ENCODE peak calls at places on chromosomes 4 and X, in four cellular contexts. L is cardiac fibroblast, M is neural progenitor cell, B is neural crest cell. G is an unnamed sample.

GRCh38 chr4:31104596-31104995 is 384.4 kb downstream of the PCDH7 start:
- DNase-seq in L (no peak), M (no peak), B (no peak), G (no peak)

GRCh38 chr4:76558391-76559235 is 123.6 kb downstream of the SHROOM3 start:
- DNase-seq in L (no peak), M (peak), B (no peak), G (no peak)

GRCh38 chr4:73669410-73670183 is 49.4 kb upstream of the RASSF6 start:
- DNase-seq in L (peak), M (no peak), B (no peak), G (no peak)

GRCh38 chrX:140733766-140734342 is 24.3 kb downstream of the LINC00632 start:
- DNase-seq in L (peak), M (peak), B (peak), G (no peak)

GRCh38 chr4:8555716-8556115 is 24.5 kb upstream of the GPR78 start:
- DNase-seq in L (no peak), M (no peak), B (no peak), G (no peak)

GRCh38 chr4:119628281-119629141 is at the start of gene PDE5A:
- DNase-seq in L (peak), M (peak), B (peak), G (peak)

GRCh38 chr4:8516996-8517550 is 63.1 kb upstream of the GPR78 start:
- DNase-seq in L (no peak), M (no peak), B (no peak), G (no peak)

GRCh38 chrX:69257504-69258127 is 92.4 kb upstream of the PJA1 start:
- DNase-seq in L (no peak), M (no peak), B (no peak), G (no peak)

GRCh38 chr4:164383187-164384181 is 370.4 kb upstream of the SMIM31 start:
- DNase-seq in L (no peak), M (peak), B (peak), G (peak)

GRCh38 chrX:11290673-11291072 is 2.5 kb upstream of the AMELX start:
- DNase-seq in L (no peak), M (no peak), B (no peak), G (no peak)

GRCh38 chrX:71617742-71618141 is 569 bp downstream of the CXCR3 start:
- DNase-seq in L (no peak), M (no peak), B (no peak), G (no peak)

GRCh38 chr4:56575820-56576429 is 70.3 kb downstream of the ARL9 start:
- DNase-seq in L (peak), M (peak), B (no peak), G (no peak)

GRCh38 chrX:146054311-146054710 is 236.7 kb downstream of the SLITRK2 start:
- DNase-seq in L (no peak), M (no peak), B (no peak), G (no peak)

GRCh38 chr4:14850374-14851097 is 151.7 kb upstream of the CPEB2 start:
- DNase-seq in L (no peak), M (no peak), B (no peak), G (no peak)

GRCh38 chrX:53247928-53248327 is 22.9 kb upstream of the KDM5C start:
- DNase-seq in L (no peak), M (no peak), B (no peak), G (no peak)

GRCh38 chrX:111006119-111006518 is 89.9 kb upstream of the PAK3 start:
- DNase-seq in L (peak), M (no peak), B (no peak), G (no peak)

GRCh38 chr4:63578383-63578782 is 830.9 kb downstream of the TECRL start:
- DNase-seq in L (no peak), M (no peak), B (no peak), G (no peak)
- TF ChIP-seq CTCF in L (no peak), M (peak), B (peak), G (no peak)

DNA sequence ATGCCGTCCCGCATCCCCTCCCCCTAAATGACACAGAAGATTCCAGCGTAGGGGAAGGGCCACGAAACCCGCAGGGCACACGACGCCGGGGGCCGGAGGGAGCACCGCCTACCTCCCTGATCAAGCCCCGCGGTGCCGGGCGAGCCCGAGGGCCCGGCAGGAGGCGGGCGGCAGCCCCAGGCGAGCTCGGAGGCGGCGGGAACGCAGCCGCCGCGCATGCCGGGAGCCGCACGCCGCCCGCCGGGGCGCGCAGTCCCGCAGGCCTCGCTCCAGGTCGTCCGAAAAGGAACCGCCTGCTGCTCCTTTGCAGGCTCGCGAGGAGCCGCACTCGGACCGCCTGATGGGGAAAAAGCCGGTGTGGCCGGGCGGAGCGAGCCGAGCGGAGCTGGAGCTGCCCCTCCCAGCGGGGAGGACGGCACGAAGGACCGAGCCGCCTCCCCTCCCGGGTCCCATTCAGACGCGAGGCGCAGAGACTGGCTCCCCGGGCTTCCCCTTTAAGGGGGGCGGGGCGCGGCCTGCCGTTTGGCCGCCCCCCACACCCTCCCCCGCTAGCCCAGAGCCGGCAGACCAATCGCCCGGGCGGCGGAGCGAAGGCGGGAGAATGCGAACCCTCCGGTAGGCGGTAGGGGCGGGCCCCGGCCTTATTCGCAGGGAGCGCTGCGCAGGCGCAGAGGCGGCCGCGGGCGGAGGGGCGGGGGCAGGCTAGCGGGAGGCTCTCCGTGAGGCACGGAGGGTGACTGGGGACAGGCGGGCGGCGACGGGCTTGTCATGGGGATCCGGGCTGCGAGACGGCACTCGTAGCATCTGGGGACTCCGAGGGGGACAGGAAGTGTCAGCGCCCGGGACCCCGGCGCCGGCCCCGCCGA is 561 bp upstream of the ING2 start:
- DNase-seq in L (peak), M (peak), B (peak), G (peak)
- TF ChIP-seq CTCF in L (no peak), M (peak), B (no peak), G (peak)

GRCh38 chrX:55342533-55343501 is 78.1 kb upstream of the PAGE3 start:
- DNase-seq in L (peak), M (peak), B (no peak), G (no peak)
- TF ChIP-seq CTCF in L (peak), M (peak), B (peak), G (peak)

GRCh38 chrX:1462596-1463251 is 10.0 kb upstream of the ASMTL start:
- DNase-seq in L (peak), M (no peak), B (no peak), G (no peak)

GRCh38 chrX:1464282-1465131 is 11.8 kb upstream of the ASMTL start:
- DNase-seq in L (no peak), M (no peak), B (no peak), G (peak)

GRCh38 chrX:1465261-1466231 is 12.8 kb upstream of the ASMTL start:
- DNase-seq in L (no peak), M (no peak), B (no peak), G (peak)

GRCh38 chrX:1463581-1464281 is 11.0 kb upstream of the ASMTL start:
- DNase-seq in L (no peak), M (no peak), B (no peak), G (no peak)

GRCh38 chrX:1462110-1462509 is 9.4 kb upstream of the ASMTL start:
- DNase-seq in L (no peak), M (no peak), B (no peak), G (no peak)
- TF ChIP-seq CTCF in L (no peak), M (no peak), B (no peak), G (no peak)

GRCh38 chrX:133698298-133698697 is 283.0 kb upstream of the GPC4 start:
- DNase-seq in L (peak), M (no peak), B (no peak), G (no peak)
- TF ChIP-seq CTCF in L (no peak), M (no peak), B (peak), G (no peak)